ENCODE peak calls at places on chromosomes 12 and 14, in ten cellular contexts. One of them, this sample, is unnamed.

GRCh38 chr12:59823535-59823934 is 227.7 kb downstream of the SLC16A7 start:
- DNase-seq in heart left ventricle: no peak
- DNase-seq in tibial nerve: no peak
- DNase-seq in A673: no peak
- DNase-seq in brain microvascular endothelial cell: no peak
- DNase-seq in SK-N-SH: no peak
- DNase-seq in WTC11: no peak
- DNase-seq in cardiac muscle cell: no peak
- DNase-seq in GM23338: no peak
- DNase-seq in lung: no peak
- DNase-seq in this sample: no peak

GRCh38 chr14:32594766-32595165 is 265.7 kb downstream of the AKAP6 start:
- DNase-seq in heart left ventricle: no peak
- DNase-seq in tibial nerve: no peak
- DNase-seq in A673: no peak
- DNase-seq in brain microvascular endothelial cell: peak; percentile 56
- DNase-seq in SK-N-SH: no peak
- DNase-seq in WTC11: no peak
- DNase-seq in cardiac muscle cell: no peak
- DNase-seq in GM23338: no peak
- DNase-seq in lung: no peak
- DNase-seq in this sample: no peak

GRCh38 chr12:19194963-19195362 is 65.4 kb downstream of the PLEKHA5 start:
- DNase-seq in heart left ventricle: no peak
- DNase-seq in tibial nerve: no peak
- DNase-seq in A673: no peak
- DNase-seq in brain microvascular endothelial cell: no peak
- DNase-seq in SK-N-SH: no peak
- DNase-seq in WTC11: no peak
- DNase-seq in cardiac muscle cell: no peak
- DNase-seq in GM23338: no peak
- DNase-seq in lung: no peak
- DNase-seq in this sample: no peak

GRCh38 chr12:1318327-1319031 is 275.9 kb downstream of the FBXL14 start:
- DNase-seq in heart left ventricle: peak; percentile 32
- DNase-seq in tibial nerve: no peak
- DNase-seq in A673: peak; percentile 58
- DNase-seq in brain microvascular endothelial cell: peak; percentile 2
- DNase-seq in SK-N-SH: no peak
- DNase-seq in WTC11: peak; percentile 19
- DNase-seq in cardiac muscle cell: peak; percentile 51
- DNase-seq in GM23338: peak; percentile 48
- DNase-seq in lung: peak; percentile 30
- DNase-seq in this sample: no peak

GRCh38 chr12:120844768-120845449 is 59.2 kb downstream of the SPPL3 start:
- DNase-seq in heart left ventricle: no peak
- DNase-seq in tibial nerve: no peak
- DNase-seq in A673: no peak
- DNase-seq in brain microvascular endothelial cell: no peak
- DNase-seq in SK-N-SH: no peak
- DNase-seq in WTC11: no peak
- DNase-seq in cardiac muscle cell: no peak
- DNase-seq in GM23338: no peak
- DNase-seq in lung: no peak
- DNase-seq in this sample: no peak

GRCh38 chr12:57127710-57128518 is at the start of gene LRP1:
- DNase-seq in heart left ventricle: peak; percentile 88
- DNase-seq in tibial nerve: peak; percentile 80
- DNase-seq in A673: peak; percentile 85
- DNase-seq in brain microvascular endothelial cell: peak; percentile 59
- DNase-seq in SK-N-SH: peak; percentile 93
- DNase-seq in WTC11: peak; percentile 78
- DNase-seq in cardiac muscle cell: peak; percentile 88
- DNase-seq in GM23338: peak; percentile 86
- DNase-seq in lung: peak; percentile 78
- DNase-seq in this sample: peak; percentile 67

GRCh38 chr14:68576496-68577244 is 216.2 kb downstream of the ZFP36L1 start:
- DNase-seq in heart left ventricle: no peak
- DNase-seq in tibial nerve: no peak
- DNase-seq in A673: no peak
- DNase-seq in brain microvascular endothelial cell: peak; percentile 20
- DNase-seq in SK-N-SH: no peak
- DNase-seq in WTC11: no peak
- DNase-seq in cardiac muscle cell: no peak
- DNase-seq in GM23338: no peak
- DNase-seq in lung: no peak
- DNase-seq in this sample: no peak

GRCh38 chr12:57483466-57483865 is 3.8 kb upstream of the ARHGAP9 start:
- DNase-seq in heart left ventricle: no peak
- DNase-seq in tibial nerve: no peak
- DNase-seq in A673: no peak
- DNase-seq in brain microvascular endothelial cell: peak; percentile 31
- DNase-seq in SK-N-SH: no peak
- DNase-seq in WTC11: no peak
- DNase-seq in cardiac muscle cell: no peak
- DNase-seq in GM23338: peak; percentile 61
- DNase-seq in lung: no peak
- DNase-seq in this sample: no peak

GRCh38 chr12:100573499-100574261 is at the start of gene GAS2L3:
- DNase-seq in heart left ventricle: peak; percentile 91
- DNase-seq in tibial nerve: peak; percentile 83
- DNase-seq in A673: peak; percentile 85
- DNase-seq in brain microvascular endothelial cell: peak; percentile 66
- DNase-seq in SK-N-SH: peak; percentile 95
- DNase-seq in WTC11: peak; percentile 92
- DNase-seq in cardiac muscle cell: peak; percentile 95
- DNase-seq in GM23338: peak; percentile 91
- DNase-seq in lung: peak; percentile 87
- DNase-seq in this sample: peak; percentile 85

GRCh38 chr12:47943492-47944359 is 19.7 kb upstream of the TMEM106C start:
- DNase-seq in heart left ventricle: no peak
- DNase-seq in tibial nerve: no peak
- DNase-seq in A673: no peak
- DNase-seq in brain microvascular endothelial cell: no peak
- DNase-seq in SK-N-SH: peak; percentile 42
- DNase-seq in WTC11: no peak
- DNase-seq in cardiac muscle cell: no peak
- DNase-seq in GM23338: no peak
- DNase-seq in lung: no peak
- DNase-seq in this sample: no peak

GRCh38 chr14:59566725-59567124 is 9.9 kb downstream of the CCDC175 start:
- DNase-seq in heart left ventricle: no peak
- DNase-seq in tibial nerve: no peak
- DNase-seq in A673: no peak
- DNase-seq in brain microvascular endothelial cell: no peak
- DNase-seq in SK-N-SH: no peak
- DNase-seq in WTC11: no peak
- DNase-seq in cardiac muscle cell: no peak
- DNase-seq in GM23338: no peak
- DNase-seq in lung: no peak
- DNase-seq in this sample: no peak

GRCh38 chr12:95070378-95070777 is 3.0 kb downstream of the NR2C1 start:
- DNase-seq in heart left ventricle: no peak
- DNase-seq in tibial nerve: no peak
- DNase-seq in A673: no peak
- DNase-seq in brain microvascular endothelial cell: no peak
- DNase-seq in SK-N-SH: no peak
- DNase-seq in WTC11: no peak
- DNase-seq in cardiac muscle cell: no peak
- DNase-seq in GM23338: no peak
- DNase-seq in lung: no peak
- DNase-seq in this sample: no peak

GRCh38 chr14:61132336-61132735 is 148.8 kb downstream of the TMEM30B start:
- DNase-seq in heart left ventricle: no peak
- DNase-seq in tibial nerve: no peak
- DNase-seq in A673: no peak
- DNase-seq in brain microvascular endothelial cell: no peak
- DNase-seq in SK-N-SH: no peak
- DNase-seq in WTC11: no peak
- DNase-seq in cardiac muscle cell: no peak
- DNase-seq in GM23338: no peak
- DNase-seq in lung: no peak
- DNase-seq in this sample: no peak

GRCh38 chr12:75878382-75878720 is 153.2 kb downstream of the PHLDA1 start:
- DNase-seq in heart left ventricle: no peak
- DNase-seq in tibial nerve: no peak
- DNase-seq in A673: no peak
- DNase-seq in brain microvascular endothelial cell: peak; percentile 82
- DNase-seq in SK-N-SH: no peak
- DNase-seq in WTC11: no peak
- DNase-seq in cardiac muscle cell: no peak
- DNase-seq in GM23338: no peak
- DNase-seq in lung: no peak
- DNase-seq in this sample: no peak

GRCh38 chr14:104941508-104942365 is 17.1 kb downstream of the PLD4 start:
- DNase-seq in heart left ventricle: no peak
- DNase-seq in tibial nerve: no peak
- DNase-seq in A673: no peak
- DNase-seq in brain microvascular endothelial cell: no peak
- DNase-seq in SK-N-SH: no peak
- DNase-seq in WTC11: no peak
- DNase-seq in cardiac muscle cell: no peak
- DNase-seq in GM23338: no peak
- DNase-seq in lung: no peak
- DNase-seq in this sample: no peak

GRCh38 chr12:112584266-112584722 is 165.5 kb downstream of the PTPN11 start:
- DNase-seq in heart left ventricle: no peak
- DNase-seq in tibial nerve: no peak
- DNase-seq in A673: peak; percentile 49
- DNase-seq in brain microvascular endothelial cell: no peak
- DNase-seq in SK-N-SH: no peak
- DNase-seq in WTC11: peak; percentile 66
- DNase-seq in cardiac muscle cell: no peak
- DNase-seq in GM23338: peak; percentile 89
- DNase-seq in lung: no peak
- DNase-seq in this sample: no peak

GRCh38 chr12:85759217-85759616 is 77.0 kb downstream of the RASSF9 start:
- DNase-seq in heart left ventricle: no peak
- DNase-seq in tibial nerve: no peak
- DNase-seq in A673: no peak
- DNase-seq in brain microvascular endothelial cell: no peak
- DNase-seq in SK-N-SH: no peak
- DNase-seq in WTC11: no peak
- DNase-seq in cardiac muscle cell: no peak
- DNase-seq in GM23338: no peak
- DNase-seq in lung: no peak
- DNase-seq in this sample: no peak

GRCh38 chr12:79420146-79420618 is 270.6 kb downstream of the PAWR start:
- DNase-seq in heart left ventricle: no peak
- DNase-seq in tibial nerve: no peak
- DNase-seq in A673: peak; percentile 37
- DNase-seq in brain microvascular endothelial cell: peak; percentile 92
- DNase-seq in SK-N-SH: no peak
- DNase-seq in WTC11: no peak
- DNase-seq in cardiac muscle cell: peak; percentile 64
- DNase-seq in GM23338: peak; percentile 84
- DNase-seq in lung: no peak
- DNase-seq in this sample: no peak
- TF ChIP-seq CTCF in heart left ventricle: no peak
- TF ChIP-seq CTCF in tibial nerve: peak; percentile 21
- TF ChIP-seq CTCF in A673: peak; percentile 60
- TF ChIP-seq CTCF in brain microvascular endothelial cell: peak; percentile 58
- TF ChIP-seq CTCF in SK-N-SH: peak; percentile 71
- TF ChIP-seq CTCF in WTC11: peak; percentile 46
- TF ChIP-seq CTCF in cardiac muscle cell: peak; percentile 68
- TF ChIP-seq CTCF in GM23338: peak; percentile 75
- TF ChIP-seq CTCF in lung: peak; percentile 6
- TF ChIP-seq CTCF in this sample: peak; percentile 64

GRCh38 chr14:100140452-100141132 is 18.9 kb downstream of the DEGS2 start:
- DNase-seq in heart left ventricle: no peak
- DNase-seq in tibial nerve: no peak
- DNase-seq in A673: no peak
- DNase-seq in brain microvascular endothelial cell: no peak
- DNase-seq in SK-N-SH: no peak
- DNase-seq in WTC11: peak; percentile 74
- DNase-seq in cardiac muscle cell: peak; percentile 69
- DNase-seq in GM23338: peak; percentile 90
- DNase-seq in lung: peak; percentile 56
- DNase-seq in this sample: peak; percentile 43
- TF ChIP-seq CTCF in heart left ventricle: no peak
- TF ChIP-seq CTCF in tibial nerve: no peak
- TF ChIP-seq CTCF in A673: no peak
- TF ChIP-seq CTCF in brain microvascular endothelial cell: peak; percentile 60
- TF ChIP-seq CTCF in SK-N-SH: no peak
- TF ChIP-seq CTCF in WTC11: peak; percentile 14
- TF ChIP-seq CTCF in cardiac muscle cell: peak; percentile 25
- TF ChIP-seq CTCF in GM23338: peak; percentile 53
- TF ChIP-seq CTCF in lung: peak; percentile 16
- TF ChIP-seq CTCF in this sample: peak; percentile 67

GRCh38 chr12:32482226-32482625 is 82.9 kb downstream of the FGD4 start:
- DNase-seq in heart left ventricle: no peak
- DNase-seq in tibial nerve: no peak
- DNase-seq in A673: no peak
- DNase-seq in brain microvascular endothelial cell: no peak
- DNase-seq in SK-N-SH: no peak
- DNase-seq in WTC11: no peak
- DNase-seq in cardiac muscle cell: no peak
- DNase-seq in GM23338: no peak
- DNase-seq in lung: no peak
- DNase-seq in this sample: no peak
- TF ChIP-seq CTCF in heart left ventricle: no peak
- TF ChIP-seq CTCF in tibial nerve: no peak
- TF ChIP-seq CTCF in A673: no peak
- TF ChIP-seq CTCF in brain microvascular endothelial cell: no peak
- TF ChIP-seq CTCF in SK-N-SH: no peak
- TF ChIP-seq CTCF in WTC11: no peak
- TF ChIP-seq CTCF in cardiac muscle cell: no peak
- TF ChIP-seq CTCF in GM23338: no peak
- TF ChIP-seq CTCF in lung: no peak
- TF ChIP-seq CTCF in this sample: no peak

GRCh38 chr14:75229923-75230792 is 48.5 kb upstream of the FOS start:
- DNase-seq in heart left ventricle: no peak
- DNase-seq in tibial nerve: no peak
- DNase-seq in A673: peak; percentile 80
- DNase-seq in brain microvascular endothelial cell: peak; percentile 41
- DNase-seq in SK-N-SH: no peak
- DNase-seq in WTC11: no peak
- DNase-seq in cardiac muscle cell: no peak
- DNase-seq in GM23338: peak; percentile 70
- DNase-seq in lung: no peak
- DNase-seq in this sample: no peak
- TF ChIP-seq CTCF in heart left ventricle: peak; percentile 23
- TF ChIP-seq CTCF in tibial nerve: no peak
- TF ChIP-seq CTCF in A673: peak; percentile 34
- TF ChIP-seq CTCF in brain microvascular endothelial cell: peak; percentile 12
- TF ChIP-seq CTCF in SK-N-SH: peak; percentile 34
- TF ChIP-seq CTCF in WTC11: no peak
- TF ChIP-seq CTCF in cardiac muscle cell: peak; percentile 26
- TF ChIP-seq CTCF in GM23338: peak; percentile 40
- TF ChIP-seq CTCF in lung: no peak
- TF ChIP-seq CTCF in this sample: peak; percentile 35

This sample was measured in progenitor cell of endocrine pancreas.